ENCODE peak calls at places on chromosomes 7 and 10, in eight cellular contexts. K, W, A, V, J, P, X and Z are unnamed samples.

GRCh38 chr7:5214236-5214635 is 24.2 kb downstream of the WIPI2 start:
- DNase-seq in K (no peak), W (no peak), A (no peak), V (no peak), J (no peak), P (no peak), X (no peak), Z (peak; percentile 26)

GRCh38 chr7:98555403-98555802 is 61.7 kb upstream of the NPTX2 start:
- DNase-seq in K (no peak), W (no peak), A (no peak), V (peak; percentile 35), J (no peak), P (no peak), X (no peak), Z (no peak)

GRCh38 chr10:109475704-109476103 is 447.6 kb downstream of the XPNPEP1 start:
- DNase-seq in K (no peak), W (no peak), A (no peak), V (no peak), J (no peak), P (peak; percentile 22), X (no peak), Z (no peak)

GRCh38 chr7:128041203-128041602 is 10.0 kb upstream of the LRRC4 start:
- DNase-seq in K (peak; percentile 21), W (no peak), A (no peak), V (no peak), J (no peak), P (no peak), X (no peak), Z (no peak)

GRCh38 chr10:49833162-49833561 is 71.0 kb upstream of the OGDHL start:
- DNase-seq in K (no peak), W (no peak), A (no peak), V (no peak), J (no peak), P (no peak), X (no peak), Z (no peak)

GRCh38 chr10:86644412-86645110 is 9.8 kb upstream of the OPN4 start:
- DNase-seq in K (no peak), W (no peak), A (no peak), V (no peak), J (peak; percentile 50), P (peak; percentile 29), X (peak; percentile 20), Z (no peak)

GRCh38 chr10:132858121-132859081 is 72.5 kb upstream of the NKX6-2 start:
- DNase-seq in K (no peak), W (no peak), A (no peak), V (no peak), J (peak; percentile 63), P (no peak), X (no peak), Z (peak; percentile 46)

GRCh38 chr10:78817361-78817760 is 251.4 kb upstream of the ZMIZ1 start:
- DNase-seq in K (peak; percentile 55), W (no peak), A (no peak), V (no peak), J (no peak), P (no peak), X (no peak), Z (no peak)

GRCh38 chr7:1566687-1567081 is 3.1 kb downstream of the PSMG3 start:
- DNase-seq in K (no peak), W (peak; percentile 47), A (no peak), V (peak; percentile 54), J (no peak), P (no peak), X (no peak), Z (no peak)

GRCh38 chr7:116673504-116673865 is 1.5 kb downstream of the MET start:
- DNase-seq in K (no peak), W (no peak), A (no peak), V (no peak), J (no peak), P (no peak), X (no peak), Z (no peak)

GRCh38 chr7:43721193-43721806 is 8.0 kb downstream of the COA1 start:
- DNase-seq in K (peak; percentile 69), W (no peak), A (peak; percentile 48), V (no peak), J (no peak), P (peak; percentile 45), X (no peak), Z (no peak)

GRCh38 chr10:35735412-35735811 is 93.3 kb upstream of the FZD8 start:
- DNase-seq in K (no peak), W (no peak), A (peak; percentile 33), V (no peak), J (no peak), P (no peak), X (no peak), Z (no peak)

GRCh38 chr10:71978476-71978875 is 14.3 kb downstream of the CHST3 start:
- DNase-seq in K (no peak), W (peak; percentile 64), A (no peak), V (no peak), J (no peak), P (peak; percentile 25), X (no peak), Z (no peak)

GRCh38 chr10:86979296-86979818 is 11.1 kb downstream of the ADIRF start:
- DNase-seq in K (no peak), W (no peak), A (no peak), V (no peak), J (no peak), P (no peak), X (no peak), Z (no peak)

GRCh38 chr10:106819490-106819889 is 345.0 kb downstream of the SORCS1 start:
- DNase-seq in K (no peak), W (no peak), A (no peak), V (no peak), J (no peak), P (no peak), X (no peak), Z (no peak)

GRCh38 chr7:39062811-39063210 is 85.1 kb downstream of the POU6F2 start:
- DNase-seq in K (no peak), W (no peak), A (no peak), V (no peak), J (no peak), P (no peak), X (no peak), Z (no peak)

GRCh38 chr10:78745445-78745844 is 323.3 kb upstream of the ZMIZ1 start:
- DNase-seq in K (no peak), W (peak; percentile 63), A (no peak), V (no peak), J (no peak), P (peak; percentile 84), X (no peak), Z (no peak)

GRCh38 chr7:7521259-7521658 is 14.4 kb downstream of the COL28A1 start:
- DNase-seq in K (no peak), W (no peak), A (peak; percentile 37), V (no peak), J (no peak), P (no peak), X (no peak), Z (no peak)
- TF ChIP-seq CTCF in K (no peak), W (no peak), A (no peak), V (no peak), J (no peak), P (no peak), X (no peak), Z (no peak)

GRCh38 chr10:70233939-70234300 is 691 bp upstream of the PPA1 start:
- DNase-seq in K (no peak), W (no peak), A (no peak), V (no peak), J (no peak), P (peak; percentile 61), X (no peak), Z (no peak)

GRCh38 chr10:70233109-70233938 is at the start of gene PPA1:
- DNase-seq in K (peak; percentile 94), W (peak; percentile 99), A (peak; percentile 96), V (peak; percentile 99), J (peak; percentile 100), P (peak; percentile 100), X (peak; percentile 80), Z (peak; percentile 99)

GRCh38 chr10:70234668-70235447 is 1.6 kb upstream of the PPA1 start:
- DNase-seq in K (peak; percentile 79), W (no peak), A (no peak), V (no peak), J (no peak), P (no peak), X (no peak), Z (no peak)

GRCh38 chr10:70232155-70232858 is 922 bp downstream of the PPA1 start:
- DNase-seq in K (peak; percentile 19), W (peak; percentile 72), A (peak; percentile 43), V (peak; percentile 77), J (peak; percentile 52), P (peak; percentile 36), X (no peak), Z (peak; percentile 80)

GRCh38 chr10:70232859-70233108 is 445 bp downstream of the PPA1 start:
- DNase-seq in K (no peak), W (no peak), A (no peak), V (no peak), J (no peak), P (no peak), X (no peak), Z (no peak)
- TF ChIP-seq EP300 in K (no peak), W (no peak), A (no peak), V (no peak), J (no peak), P (no peak), X (no peak), Z (no peak)

GRCh38 chr7:155362380-155363145 is 64.9 kb downstream of the INSIG1 start:
- DNase-seq in K (no peak), W (no peak), A (no peak), V (no peak), J (no peak), P (no peak), X (no peak), Z (no peak)

GRCh38 chr7:155361947-155362346 is 64.3 kb downstream of the INSIG1 start:
- DNase-seq in K (no peak), W (no peak), A (no peak), V (no peak), J (no peak), P (no peak), X (no peak), Z (no peak)

GRCh38 chr7:155363146-155363539 is 65.5 kb downstream of the INSIG1 start:
- DNase-seq in K (no peak), W (no peak), A (no peak), V (no peak), J (no peak), P (no peak), X (no peak), Z (no peak)

GRCh38 chr7:155365146-155365874 is 67.6 kb downstream of the INSIG1 start:
- DNase-seq in K (no peak), W (no peak), A (no peak), V (no peak), J (no peak), P (peak; percentile 59), X (no peak), Z (no peak)

GRCh38 chr7:155363852-155364600 is 66.3 kb downstream of the INSIG1 start:
- DNase-seq in K (no peak), W (no peak), A (no peak), V (no peak), J (no peak), P (no peak), X (no peak), Z (no peak)
- TF ChIP-seq CTCF in K (no peak), W (no peak), A (no peak), V (no peak), J (no peak), P (no peak), X (no peak), Z (no peak)

GRCh38 chr7:22900101-22900500 is 77.5 kb upstream of the TOMM7 start:
- DNase-seq in K (no peak), W (no peak), A (no peak), V (no peak), J (no peak), P (no peak), X (no peak), Z (no peak)
- TF ChIP-seq EP300 in K (no peak), W (no peak), A (no peak), V (no peak), J (no peak), P (no peak), X (no peak), Z (no peak)

GRCh38 chr10:70685461-70685911 is 13.2 kb downstream of the ADAMTS14 start:
- DNase-seq in K (no peak), W (no peak), A (no peak), V (no peak), J (no peak), P (no peak), X (no peak), Z (no peak)
- TF ChIP-seq CTCF in K (no peak), W (no peak), A (no peak), V (no peak), J (no peak), P (no peak), X (no peak), Z (no peak)